ENCODE peak calls at places on chromosomes 2 and 18, in six cellular contexts. G is body of pancreas, W is adrenal gland, R is IMR-90, K is suprapubic skin, J is stomach. F is an unnamed sample.

GRCh38 chr2:55771612-55772011 is 78.0 kb upstream of the PNPT1 start:
- DNase-seq in G (no peak), K (no peak), R (peak), J (no peak), W (no peak), F (no peak)

GRCh38 chr18:46856975-46857374 is 60.3 kb downstream of the PIAS2 start:
- DNase-seq in J (no peak), G (no peak), R (no peak), W (no peak), K (no peak), F (no peak)

GRCh38 chr2:232103140-232103737 is 141.7 kb downstream of the DIS3L2 start:
- DNase-seq in W (no peak), J (no peak), K (no peak), R (no peak), G (no peak), F (no peak)

GRCh38 chr18:62018761-62019041 is 125.9 kb upstream of the RNF152 start:
- DNase-seq in K (no peak), R (no peak), J (no peak), W (no peak), G (no peak), F (no peak)

GRCh38 chr2:11072550-11072949 is 82.7 kb upstream of the SLC66A3 start:
- DNase-seq in K (no peak), G (no peak), W (no peak), J (no peak), R (no peak), F (no peak)

GRCh38 chr18:63146185-63146584 is 173.4 kb downstream of the BCL2 start:
- DNase-seq in R (no peak), J (no peak), G (no peak), K (no peak), W (no peak), F (no peak)

GRCh38 chr18:47931707-47932103 is 1.2 kb upstream of the SMAD2 start:
- DNase-seq in J (peak), R (no peak), K (no peak), G (peak), W (no peak), F (no peak)

GRCh38 chr18:74496508-74497307 is 545 bp downstream of the CNDP2 start:
- DNase-seq in G (peak), W (no peak), J (peak), R (peak), K (peak), F (no peak)

GRCh38 chr2:214731008-214731407 is 78.5 kb downstream of the BARD1 start:
- DNase-seq in G (no peak), K (no peak), J (no peak), W (no peak), R (no peak), F (no peak)

GRCh38 chr2:172270278-172271079 is 156.9 kb upstream of the ITGA6 start:
- DNase-seq in W (no peak), R (peak), G (peak), J (peak), K (no peak), F (no peak)

GRCh38 chr18:61935362-61935761 is 42.6 kb upstream of the RNF152 start:
- DNase-seq in K (no peak), J (no peak), R (no peak), W (no peak), G (no peak), F (no peak)

GRCh38 chr2:216692636-216693413 is 2.5 kb downstream of the IGFBP5 start:
- DNase-seq in R (peak), W (peak), J (peak), K (peak), G (peak), F (peak)

GRCh38 chr2:147374410-147374811 is 470.4 kb upstream of the ACVR2A start:
- DNase-seq in G (no peak), W (no peak), J (no peak), R (no peak), K (no peak), F (no peak)

GRCh38 chr2:109722026-109722425 is 72.1 kb upstream of the RGPD5 start:
- DNase-seq in W (peak), G (peak), R (no peak), J (peak), K (peak), F (no peak)

GRCh38 chr2:106582431-106583143 is 95.4 kb downstream of the CD8B2 start:
- DNase-seq in W (peak), J (peak), G (peak), R (peak), K (peak), F (peak)

GRCh38 chr18:6660334-6660733 is 69.2 kb upstream of the ARHGAP28 start:
- DNase-seq in R (peak), J (no peak), G (no peak), W (no peak), K (no peak), F (no peak)

GRCh38 chr2:43071629-43072550 is 154.5 kb downstream of the ZFP36L2 start:
- DNase-seq in J (no peak), K (no peak), G (no peak), W (no peak), R (peak), F (no peak)

GRCh38 chr2:214320211-214320610 is 90.6 kb upstream of the VWC2L start:
- DNase-seq in R (no peak), K (no peak), W (no peak), J (no peak), G (no peak), F (no peak)

GRCh38 chr18:59899298-59900221 is at the start of gene PMAIP1:
- DNase-seq in W (peak), R (peak), K (peak), G (peak), J (peak), F (peak)
- TF ChIP-seq POLR2A in W (peak), R (peak), K (peak), G (peak), J (no peak), F (peak)

DNA sequence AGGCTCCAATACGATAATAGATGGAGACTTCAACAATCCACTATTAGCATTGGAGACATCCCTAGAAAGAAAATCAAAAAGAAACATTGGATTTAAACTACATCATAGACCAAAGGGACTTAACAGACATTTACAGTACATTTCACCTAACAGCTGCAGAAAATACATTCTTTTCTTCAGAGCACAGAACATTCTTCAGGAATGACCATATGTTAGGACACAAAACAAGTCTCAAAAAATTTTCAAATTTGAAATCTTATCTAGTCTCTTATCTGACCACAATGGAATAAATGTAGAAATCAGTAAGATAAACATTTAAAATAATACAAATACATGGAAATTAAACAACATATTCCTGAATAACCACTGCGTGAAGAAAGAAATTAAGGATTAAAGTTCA is 68.7 kb downstream of the STRADB start:
- DNase-seq in G (no peak), K (no peak), R (peak), J (no peak), W (no peak), F (no peak)
- TF ChIP-seq POLR2A in G (no peak), K (no peak), R (no peak), J (no peak), W (no peak), F (no peak)

GRCh38 chr2:120189189-120189588 is 34.0 kb downstream of the TMEM185B start:
- DNase-seq in R (no peak), K (peak), W (no peak), G (no peak), J (no peak), F (no peak)

GRCh38 chr2:120195575-120195974 is 27.6 kb downstream of the TMEM185B start:
- DNase-seq in R (no peak), G (no peak), W (no peak), J (no peak), K (no peak), F (no peak)

DNA sequence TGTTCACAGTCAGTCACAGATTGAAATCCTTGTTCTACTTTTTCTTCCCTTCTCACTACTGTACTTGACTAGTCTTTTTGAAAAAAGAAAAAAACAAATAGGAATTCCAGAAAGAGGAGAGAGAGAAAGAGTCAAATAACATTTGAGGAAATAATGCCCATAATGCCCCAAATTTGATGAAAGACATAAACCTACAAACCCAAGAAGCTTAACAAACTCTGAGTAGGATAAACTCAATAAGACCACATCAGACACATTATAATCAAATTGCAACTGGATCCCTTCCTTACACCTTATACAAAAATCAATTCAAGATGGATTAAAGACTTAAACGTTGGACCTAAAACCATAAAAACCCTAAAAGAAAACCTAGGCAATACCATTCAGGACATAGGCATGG is 30.9 kb downstream of the TMEM185B start:
- DNase-seq in K (no peak), J (no peak), W (no peak), G (no peak), R (no peak), F (no peak)
- TF ChIP-seq POLR2A in K (no peak), J (no peak), W (no peak), G (no peak), R (no peak), F (no peak)

GRCh38 chr2:221501210-221501882 is 70.8 kb downstream of the EPHA4 start:
- DNase-seq in R (peak), W (no peak), J (no peak), K (no peak), G (no peak), F (no peak)
- TF ChIP-seq POLR2A in R (no peak), W (no peak), J (no peak), K (no peak), G (no peak), F (no peak)

GRCh38 chr2:64204006-64204632 is 59.9 kb upstream of the PELI1 start:
- DNase-seq in R (peak), W (no peak), J (no peak), K (peak), G (peak), F (no peak)
- TF ChIP-seq POLR2A in R (no peak), W (no peak), J (no peak), K (no peak), G (no peak), F (peak)

DNA sequence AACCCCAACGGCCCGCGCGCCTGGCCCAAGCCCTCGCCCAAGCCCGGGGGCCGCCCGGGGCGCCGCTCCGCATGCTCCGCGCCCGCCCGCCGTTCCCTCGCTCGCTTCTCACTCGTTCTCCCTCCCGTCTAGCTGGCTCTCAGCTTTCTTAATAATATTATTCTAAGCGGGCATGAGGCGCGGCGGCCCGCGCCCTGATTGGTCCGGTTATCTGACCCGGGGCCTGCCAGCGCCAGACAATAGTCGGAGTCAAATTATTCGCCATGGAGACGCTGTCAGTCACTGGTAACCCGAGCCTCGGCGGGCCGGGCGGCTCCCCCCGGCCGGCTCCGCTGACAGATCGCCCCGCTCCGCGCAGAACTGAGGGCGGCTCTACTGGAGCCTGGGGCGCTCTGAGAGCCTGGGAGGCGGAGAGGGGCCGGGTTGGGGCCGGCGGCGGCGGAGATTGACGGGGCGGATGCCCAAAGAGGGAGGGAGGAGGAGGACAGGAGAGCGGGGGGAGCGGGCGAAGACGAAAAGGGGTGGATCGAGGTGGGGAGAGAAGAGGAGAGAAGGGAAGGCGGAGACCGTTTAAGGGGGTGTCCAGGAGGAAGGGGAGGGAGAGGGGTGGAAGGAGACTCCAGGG is at the start of gene SIX2:
- DNase-seq in G (peak), K (peak), J (peak), W (peak), R (peak), F (no peak)
- TF ChIP-seq POLR2A in G (peak), K (no peak), J (no peak), W (no peak), R (no peak), F (no peak)

GRCh38 chr18:9708057-9708881 is at the start of gene RAB31:
- DNase-seq in J (peak), R (peak), W (peak), K (peak), G (peak), F (peak)
- TF ChIP-seq POLR2A in J (no peak), R (peak), W (peak), K (peak), G (peak), F (peak)

GRCh38 chr2:27891063-27891819 is 712 bp downstream of the BABAM2 start:
- DNase-seq in J (peak), W (peak), R (peak), G (peak), K (peak), F (peak)

GRCh38 chr2:27890146-27891062 is at the start of the genes BABAM2 and RBKS:
- DNase-seq in K (peak), R (peak), G (peak), J (peak), W (peak), F (peak)

GRCh38 chr2:27889774-27890145 is 427 bp downstream of the RBKS start:
- DNase-seq in W (peak), J (no peak), K (no peak), G (peak), R (no peak), F (no peak)

GRCh38 chr2:27891820-27892105 is 1.2 kb downstream of the BABAM2 start:
- DNase-seq in W (no peak), G (no peak), J (no peak), K (no peak), R (peak), F (no peak)

DNA sequence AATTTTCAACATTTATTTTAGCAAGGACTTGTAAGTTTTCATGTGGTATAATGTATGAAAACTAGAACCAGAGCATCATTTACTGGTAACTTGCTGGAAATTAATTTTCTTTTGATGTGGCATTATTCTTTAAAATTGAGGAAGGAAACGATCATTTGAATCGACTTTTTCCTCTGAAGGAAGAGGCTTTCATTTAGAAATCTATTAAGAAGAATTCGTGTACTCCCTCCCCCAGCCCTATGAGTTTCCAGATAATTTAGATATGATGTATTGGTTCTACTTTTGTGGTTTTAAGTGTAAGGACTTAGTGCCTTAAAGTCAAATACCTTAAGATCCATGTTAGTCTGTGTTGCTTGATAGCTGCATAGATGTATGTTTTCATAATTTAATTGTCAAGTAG is 2.5 kb downstream of the BABAM2 start:
- DNase-seq in W (no peak), K (no peak), R (no peak), J (no peak), G (no peak), F (no peak)
- TF ChIP-seq POLR2A in W (no peak), K (no peak), R (no peak), J (no peak), G (no peak), F (no peak)

F was measured in GM12891.